ENCODE peak calls at places on chromosomes 12 and 14, in ten cellular contexts. I is body of pancreas, H is IMR-90, M is upper lobe of left lung, F is prostate gland, G is ovary, P is heart left ventricle, E is GM12891, W is Peyer's patch, K is A549. Z is an unnamed sample.

GRCh38 chr12:3972576-3972975 is 99.4 kb upstream of the PARP11 start:
- DNase-seq in W (no peak), I (no peak), P (no peak), F (no peak), H (no peak), G (no peak), E (no peak), M (no peak), K (no peak), Z (no peak)

GRCh38 chr12:6279631-6280030 is 30.9 kb upstream of the PLEKHG6 start:
- DNase-seq in F (no peak), W (peak), P (no peak), I (no peak), K (no peak), H (no peak), M (no peak), E (no peak), G (no peak), Z (no peak)

GRCh38 chr14:53956427-53957201 is at the start of gene BMP4:
- DNase-seq in G (peak), E (no peak), F (peak), W (peak), K (no peak), P (peak), M (peak), I (peak), H (peak), Z (no peak)

GRCh38 chr12:113766133-113766879 is 199.8 kb downstream of the RBM19 start:
- DNase-seq in W (no peak), I (peak), F (no peak), M (peak), H (no peak), E (no peak), P (no peak), K (peak), G (no peak), Z (no peak)

GRCh38 chr12:102454808-102455760 is 25.3 kb downstream of the IGF1 start:
- DNase-seq in P (peak), E (no peak), W (no peak), G (no peak), I (no peak), M (no peak), F (no peak), K (no peak), H (peak), Z (no peak)

GRCh38 chr12:11584213-11584855 is 65.1 kb upstream of the ETV6 start:
- DNase-seq in H (no peak), E (no peak), G (no peak), M (no peak), P (no peak), W (no peak), I (no peak), F (no peak), K (no peak), Z (no peak)

GRCh38 chr12:81835783-81836182 is 76.6 kb upstream of the PPFIA2 start:
- DNase-seq in P (no peak), W (no peak), I (no peak), M (no peak), F (no peak), H (no peak), K (no peak), G (no peak), E (no peak), Z (no peak)

GRCh38 chr14:95226801-95227200 is 69.5 kb upstream of the DICER1 start:
- DNase-seq in P (no peak), K (no peak), M (no peak), E (no peak), W (no peak), H (no peak), I (no peak), F (no peak), G (no peak), Z (no peak)

GRCh38 chr12:63867026-63867425 is 22.5 kb downstream of the SRGAP1 start:
- DNase-seq in E (no peak), G (no peak), P (no peak), M (no peak), W (no peak), K (no peak), F (no peak), H (no peak), I (no peak), Z (no peak)

GRCh38 chr12:10365716-10366433 is 24.0 kb downstream of the KLRK1 start:
- DNase-seq in I (no peak), E (no peak), K (no peak), G (no peak), M (no peak), F (no peak), P (no peak), H (peak), W (no peak), Z (no peak)

GRCh38 chr14:85344847-85345591 is 184.9 kb upstream of the FLRT2 start:
- DNase-seq in K (no peak), F (no peak), M (no peak), H (no peak), E (no peak), P (no peak), G (no peak), I (no peak), W (no peak), Z (no peak)

GRCh38 chr12:26247873-26248272 is 52.5 kb downstream of the SSPN start:
- DNase-seq in K (no peak), P (no peak), W (no peak), E (no peak), F (no peak), M (no peak), H (no peak), G (no peak), I (no peak), Z (no peak)

GRCh38 chr12:13436182-13436581 is 239.7 kb downstream of the EMP1 start:
- DNase-seq in I (no peak), K (no peak), E (no peak), M (no peak), P (no peak), H (no peak), W (no peak), F (no peak), G (no peak), Z (no peak)

GRCh38 chr14:71139058-71139946 is 232.0 kb downstream of the PCNX1 start:
- DNase-seq in E (peak), M (peak), G (peak), F (peak), K (peak), I (peak), W (peak), P (peak), H (peak), Z (peak)

GRCh38 chr12:57888407-57889157 is 42.1 kb upstream of the CTDSP2 start:
- DNase-seq in E (no peak), K (no peak), M (no peak), W (peak), G (peak), I (no peak), F (peak), H (peak), P (peak), Z (no peak)

GRCh38 chr14:22668417-22668816 is 24.3 kb upstream of the OR6J1 start:
- DNase-seq in F (no peak), E (no peak), W (no peak), P (no peak), H (peak), K (no peak), G (no peak), M (no peak), I (no peak), Z (no peak)

GRCh38 chr12:129827985-129828384 is 75.8 kb downstream of the TMEM132D start:
- DNase-seq in W (no peak), K (no peak), P (no peak), M (no peak), E (no peak), H (no peak), I (no peak), G (no peak), F (no peak), Z (no peak)

GRCh38 chr12:86044396-86044795 is 170.3 kb downstream of the NTS start:
- DNase-seq in G (no peak), I (no peak), K (no peak), M (no peak), P (no peak), H (no peak), E (no peak), W (no peak), F (no peak), Z (no peak)

GRCh38 chr12:10067259-10067658 is 31.5 kb downstream of the CLEC1A start:
- DNase-seq in I (no peak), P (no peak), M (no peak), K (no peak), H (no peak), G (no peak), W (no peak), E (no peak), F (no peak), Z (no peak)

GRCh38 chr14:104437703-104438102 is 141.9 kb upstream of the C14orf180 start:
- DNase-seq in M (no peak), F (no peak), P (no peak), I (no peak), W (no peak), E (no peak), G (no peak), H (no peak), K (no peak), Z (no peak)

GRCh38 chr14:26596722-26597030 is 1.2 kb downstream of the NOVA1 start:
- DNase-seq in E (no peak), I (no peak), P (peak), F (no peak), G (peak), K (no peak), W (no peak), M (no peak), H (peak), Z (no peak)

GRCh38 chr12:73125148-73125547 is 853.0 kb downstream of the TRHDE start:
- DNase-seq in G (no peak), E (no peak), M (no peak), I (no peak), H (no peak), W (no peak), P (no peak), F (no peak), K (no peak), Z (no peak)

GRCh38 chr14:22646570-22647254 is 2.6 kb upstream of the OR6J1 start:
- DNase-seq in M (no peak), W (no peak), H (peak), P (no peak), I (no peak), E (no peak), G (no peak), F (no peak), K (no peak), Z (peak)

GRCh38 chr14:65879218-65880009 is 466.9 kb downstream of the FUT8 start:
- DNase-seq in G (no peak), F (no peak), M (no peak), I (no peak), E (no peak), W (no peak), H (peak), P (no peak), K (peak), Z (no peak)

GRCh38 chr12:91108196-91108595 is 3.1 kb downstream of the LUM start:
- DNase-seq in W (no peak), F (no peak), M (no peak), H (no peak), I (no peak), E (no peak), P (no peak), G (no peak), K (no peak), Z (no peak)

GRCh38 chr12:124949779-124950728 is 35.6 kb upstream of the UBC start:
- DNase-seq in K (no peak), I (no peak), G (no peak), H (no peak), F (no peak), W (no peak), P (peak), M (peak), E (peak), Z (no peak)

GRCh38 chr12:124954771-124955170 is 34.2 kb downstream of the DHX37 start:
- DNase-seq in G (no peak), P (no peak), F (no peak), M (no peak), K (no peak), E (no peak), I (no peak), H (no peak), W (no peak), Z (no peak)

GRCh38 chr12:124952801-124953200 is 36.1 kb downstream of the DHX37 start:
- DNase-seq in W (no peak), G (no peak), M (no peak), I (no peak), K (no peak), P (no peak), H (no peak), F (no peak), E (peak), Z (no peak)

GRCh38 chr12:124953689-124954405 is 35.1 kb downstream of the DHX37 start:
- DNase-seq in H (no peak), K (no peak), W (no peak), M (peak), G (no peak), F (no peak), I (no peak), E (peak), P (no peak), Z (no peak)

DNA sequence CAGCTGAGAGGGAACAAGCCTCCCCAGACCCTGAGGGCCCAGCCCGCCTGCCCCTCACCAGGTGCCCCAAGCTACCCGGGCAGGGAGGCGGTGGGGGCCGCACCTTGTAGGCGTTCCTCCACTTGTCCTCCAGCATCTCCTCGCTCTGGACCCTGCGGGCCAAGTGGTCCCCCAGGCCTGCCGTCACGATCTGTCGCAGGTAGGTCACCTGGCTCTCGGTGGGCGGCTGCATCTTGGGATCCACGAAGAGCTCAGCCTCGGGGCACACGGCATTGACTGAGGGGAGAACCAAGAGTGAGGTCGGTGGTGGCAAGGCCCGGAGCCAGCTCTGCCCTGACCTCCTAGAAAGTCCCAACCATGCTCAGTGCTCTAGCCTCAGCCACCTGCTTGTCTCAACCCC is 36.6 kb downstream of the DHX37 start:
- DNase-seq in P (peak), M (peak), W (no peak), K (no peak), H (no peak), F (no peak), E (peak), I (no peak), G (no peak), Z (no peak)
- TF ChIP-seq POLR2A in P (no peak), M (no peak), W (no peak), K (no peak), H (no peak), F (no peak), E (no peak), I (no peak), G (no peak), Z (no peak)

GRCh38 chr12:56474389-56474788 is 6.0 kb downstream of the SPRYD4 start:
- DNase-seq in G (no peak), E (no peak), K (no peak), M (no peak), W (no peak), F (no peak), I (no peak), H (no peak), P (peak), Z (no peak)
- TF ChIP-seq POLR2A in G (no peak), E (no peak), K (peak), M (no peak), W (no peak), F (no peak), I (no peak), H (no peak), P (no peak), Z (no peak)

GRCh38 chr14:73263606-73264005 is 26.3 kb downstream of the PAPLN start:
- DNase-seq in I (no peak), M (no peak), K (no peak), F (no peak), H (no peak), W (no peak), G (no peak), E (no peak), P (no peak), Z (no peak)
- TF ChIP-seq POLR2A in I (no peak), M (no peak), K (no peak), F (no peak), H (no peak), W (no peak), G (no peak), E (no peak), P (no peak), Z (no peak)

GRCh38 chr14:90523544-90523943 is 126.7 kb downstream of the CALM1 start:
- DNase-seq in M (no peak), E (no peak), I (no peak), K (no peak), W (peak), H (peak), G (no peak), F (no peak), P (peak), Z (no peak)

GRCh38 chr14:90523961-90524875 is 127.4 kb downstream of the CALM1 start:
- DNase-seq in K (no peak), P (peak), E (no peak), F (no peak), I (no peak), W (peak), M (no peak), G (no peak), H (no peak), Z (no peak)

GRCh38 chr14:90521121-90521929 is 124.5 kb downstream of the CALM1 start:
- DNase-seq in P (peak), M (peak), H (no peak), I (peak), K (no peak), G (peak), F (no peak), E (no peak), W (peak), Z (no peak)

GRCh38 chr14:90521930-90522483 is 125.2 kb downstream of the CALM1 start:
- DNase-seq in I (no peak), W (no peak), P (peak), M (peak), H (no peak), F (no peak), E (no peak), G (no peak), K (no peak), Z (no peak)

GRCh38 chr14:90522585-90523191 is 125.9 kb downstream of the CALM1 start:
- DNase-seq in H (no peak), F (peak), G (peak), M (peak), K (no peak), I (peak), E (no peak), W (peak), P (peak), Z (no peak)
- TF ChIP-seq POLR2A in H (no peak), F (peak), G (no peak), M (no peak), K (no peak), I (no peak), E (no peak), W (no peak), P (no peak), Z (no peak)

GRCh38 chr14:52313493-52313881 is 625 bp upstream of the PTGER2 start:
- DNase-seq in I (no peak), W (no peak), K (no peak), G (peak), P (no peak), E (no peak), F (no peak), H (peak), M (no peak), Z (no peak)

GRCh38 chr14:52314521-52315354 is 626 bp downstream of the PTGER2 start:
- DNase-seq in W (peak), P (peak), I (peak), H (peak), G (peak), E (peak), M (peak), K (peak), F (no peak), Z (peak)

GRCh38 chr14:52315355-52315718 is 1.2 kb downstream of the PTGER2 start:
- DNase-seq in G (peak), E (no peak), P (no peak), I (no peak), M (no peak), K (no peak), H (peak), W (no peak), F (no peak), Z (no peak)

GRCh38 chr14:52313903-52314481 is at the start of gene PTGER2:
- DNase-seq in M (peak), G (peak), P (peak), I (peak), W (peak), F (peak), H (peak), E (peak), K (peak), Z (peak)

DNA sequence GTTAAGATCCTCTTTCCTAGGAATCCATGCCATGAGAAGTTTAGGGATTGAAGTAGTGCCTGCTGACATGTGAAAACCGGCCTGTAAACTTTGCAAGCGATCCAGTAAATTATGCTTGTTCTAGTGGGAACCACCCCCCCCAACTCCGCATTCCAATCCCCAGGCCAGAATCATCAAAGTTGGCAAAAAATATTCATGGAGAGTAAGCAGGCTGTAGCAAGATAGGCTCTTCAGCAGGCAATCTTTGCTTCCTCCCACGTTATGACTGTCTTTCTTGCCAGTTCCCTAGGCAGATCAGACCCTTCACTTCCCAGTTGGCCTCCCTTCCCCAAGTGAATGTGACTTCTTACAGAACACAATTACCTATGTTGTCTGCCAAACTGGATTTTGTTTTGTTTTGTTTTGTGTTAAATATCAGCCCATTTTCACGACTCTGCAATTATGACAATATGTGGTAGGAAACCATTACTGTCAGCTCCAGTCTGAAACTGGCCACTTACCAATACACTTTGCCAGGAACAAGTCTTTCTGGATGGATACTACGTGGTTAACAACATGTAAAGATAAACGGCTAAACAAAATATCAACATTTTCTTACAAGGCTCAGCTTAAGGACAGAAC is 1.1 kb upstream of the PTGER2 start:
- DNase-seq in K (no peak), M (no peak), G (peak), P (no peak), F (no peak), I (no peak), E (no peak), W (no peak), H (peak), Z (no peak)
- TF ChIP-seq POLR2A in K (no peak), M (no peak), G (no peak), P (no peak), F (no peak), I (no peak), E (no peak), W (no peak), H (no peak), Z (no peak)

GRCh38 chr12:106883421-106883820 is 72.3 kb upstream of the TMEM263 start:
- DNase-seq in W (no peak), H (peak), F (no peak), E (no peak), K (no peak), P (no peak), I (no peak), G (no peak), M (no peak), Z (no peak)
- TF ChIP-seq POLR2A in W (no peak), H (no peak), F (no peak), E (no peak), K (no peak), P (no peak), I (no peak), G (no peak), M (no peak), Z (no peak)

DNA sequence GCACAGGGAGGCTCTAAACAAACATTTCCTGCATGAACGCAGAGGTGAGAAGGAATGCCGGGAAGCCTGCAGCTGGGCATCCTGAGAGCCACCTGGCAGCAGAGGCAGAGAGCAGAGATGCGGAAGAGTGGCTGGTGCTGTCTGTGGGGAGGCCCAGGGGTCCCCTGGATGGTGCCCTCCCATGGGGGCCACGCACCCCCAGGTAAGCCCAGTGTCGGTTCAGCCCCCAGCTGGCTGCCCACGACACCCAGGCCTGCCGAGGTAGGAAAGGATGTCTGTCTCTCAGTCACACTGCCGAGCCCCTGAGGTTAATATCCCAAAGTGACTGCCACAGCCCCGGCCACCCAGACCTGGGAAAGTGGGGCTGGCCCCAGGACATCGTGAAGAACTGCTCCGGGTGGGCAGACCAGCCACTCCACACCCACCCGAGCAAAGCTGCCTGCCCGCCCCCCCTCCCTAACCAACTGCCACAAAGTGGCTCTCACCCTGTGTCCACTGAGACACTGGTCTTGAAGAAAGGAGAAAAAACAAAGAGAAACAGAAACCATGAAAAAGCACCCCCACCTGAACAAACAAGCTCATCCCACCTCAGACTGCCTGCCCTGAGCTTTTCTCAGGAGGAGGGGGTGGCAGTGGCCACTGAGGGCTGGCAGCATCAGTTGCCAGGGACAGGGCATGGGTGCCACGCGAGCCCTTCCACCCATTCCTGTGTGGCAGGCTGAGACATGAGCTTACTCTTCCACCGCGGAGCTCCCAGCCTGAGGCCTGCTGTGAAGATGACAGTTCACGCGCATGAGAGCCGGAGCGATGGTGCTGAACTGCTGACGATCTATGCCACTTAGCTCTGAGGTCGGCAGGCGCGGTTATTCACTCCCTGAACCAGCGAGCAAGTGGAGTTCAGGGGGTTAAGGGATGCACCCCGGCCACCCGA is 40.8 kb downstream of the CCDC88C start:
- DNase-seq in F (no peak), W (no peak), M (no peak), E (no peak), I (no peak), H (no peak), K (no peak), P (no peak), G (no peak), Z (no peak)
- TF ChIP-seq POLR2A in F (no peak), W (no peak), M (no peak), E (no peak), I (no peak), H (no peak), K (no peak), P (no peak), G (no peak), Z (no peak)

Z was measured in erythroblast.